ENCODE peak calls at places on chromosomes 7 and 10, in seven cellular contexts. T is mesenchymal stem cell, V is IMR-90, X is mesendoderm, U is H9, W is H1, E is trophoblast cell. S is an unnamed sample. For H3K79me1, the result is how much of the 10 kb centered on the place peaks cover.

GRCh38 chr10:95500097-95500496 is 61.1 kb downstream of the SORBS1 start:
- DNase-seq in E (no peak), W (no peak), T (no peak), V (no peak), X (no peak), U (no peak), S (no peak)

GRCh38 chr10:122139226-122139625 is 131.9 kb upstream of the BTBD16 start:
- DNase-seq in U (no peak), V (no peak), X (no peak), T (peak), E (no peak), W (no peak), S (no peak)

GRCh38 chr7:12269100-12269895 is 58.2 kb downstream of the TMEM106B start:
- DNase-seq in T (no peak), W (no peak), E (no peak), U (no peak), V (no peak), X (no peak), S (no peak)

GRCh38 chr10:17003151-17003550 is 126.5 kb downstream of the CUBN start:
- DNase-seq in U (no peak), X (peak), T (peak), V (peak), W (no peak), E (peak), S (no peak)

GRCh38 chr7:142697270-142697669 is 52.0 kb upstream of the PRSS1 start:
- DNase-seq in W (no peak), V (no peak), X (peak), T (no peak), U (no peak), E (peak), S (no peak)

GRCh38 chr10:13716161-13717071 is 129.7 kb downstream of the PRPF18 start:
- DNase-seq in U (no peak), W (no peak), E (no peak), T (peak), X (no peak), V (peak), S (no peak)

GRCh38 chr10:10782603-10783002 is 235.1 kb upstream of the CELF2 start:
- DNase-seq in E (no peak), T (peak), U (no peak), W (no peak), V (peak), X (no peak), S (no peak)

GRCh38 chr7:121420976-121421375 is 24.9 kb upstream of the FAM3C start:
- DNase-seq in T (no peak), W (no peak), V (no peak), U (no peak), E (peak), X (no peak), S (no peak)

GRCh38 chr10:121448768-121449456 is 149.3 kb downstream of the FGFR2 start:
- DNase-seq in E (no peak), W (no peak), U (no peak), T (no peak), X (no peak), V (no peak), S (no peak)

GRCh38 chr7:101923276-101923985 is 106.0 kb downstream of the CUX1 start:
- DNase-seq in W (no peak), T (no peak), U (no peak), X (peak), E (peak), V (peak), S (no peak)

GRCh38 chr10:13349776-13350274 is 1.7 kb upstream of the SEPHS1 start:
- DNase-seq in T (peak), W (peak), U (peak), E (peak), X (peak), V (peak), S (no peak)

GRCh38 chr7:128351296-128352123 is 7.8 kb upstream of the RBM28 start:
- DNase-seq in X (peak), U (peak), T (no peak), E (no peak), W (no peak), V (no peak), S (no peak)

GRCh38 chr10:24552346-24553016 is 171.2 kb downstream of the ARHGAP21 start:
- DNase-seq in T (no peak), U (peak), V (no peak), E (peak), X (peak), W (peak), S (no peak)

GRCh38 chr7:76278540-76278939 is 23.9 kb upstream of the HSPB1 start:
- DNase-seq in W (no peak), V (no peak), E (no peak), T (no peak), U (peak), X (peak), S (no peak)

GRCh38 chr10:44132361-44133289 is 252.3 kb downstream of the CXCL12 start:
- DNase-seq in T (no peak), U (no peak), V (no peak), W (no peak), E (no peak), X (no peak), S (no peak)

GRCh38 chr7:27603813-27604212 is 58.9 kb downstream of the HIBADH start:
- DNase-seq in E (no peak), W (no peak), U (no peak), X (peak), T (no peak), V (no peak), S (no peak)

GRCh38 chr7:119640326-119640725 is 632.6 kb upstream of the KCND2 start:
- DNase-seq in T (no peak), V (no peak), U (no peak), W (no peak), X (peak), E (peak), S (no peak)

GRCh38 chr10:99965700-99966099 is 44.0 kb downstream of the DNMBP start:
- DNase-seq in T (peak), E (peak), W (no peak), U (no peak), V (no peak), X (no peak), S (no peak)

GRCh38 chr10:12130237-12130872 is 878 bp downstream of the SEC61A2 start:
- DNase-seq in U (peak), E (peak), X (peak), V (peak), W (no peak), T (peak), S (peak)

GRCh38 chr10:32153931-32154330 is 97.7 kb upstream of the KIF5B start:
- DNase-seq in W (no peak), E (peak), X (no peak), V (no peak), U (no peak), T (no peak), S (no peak)

GRCh38 chr7:107961399-107961798 is 41.6 kb downstream of the LAMB1 start:
- DNase-seq in V (no peak), W (no peak), T (no peak), U (no peak), E (peak), X (no peak), S (no peak)

GRCh38 chr7:11319491-11320274 is 346.0 kb downstream of the PHF14 start:
- DNase-seq in U (no peak), W (no peak), T (peak), X (no peak), E (no peak), V (no peak), S (no peak)

GRCh38 chr7:153934629-153935028 is 117.6 kb upstream of the DPP6 start:
- DNase-seq in U (no peak), V (no peak), X (no peak), W (no peak), T (no peak), E (no peak), S (no peak)

GRCh38 chr10:24435374-24435773 is 226.4 kb downstream of the KIAA1217 start:
- DNase-seq in U (no peak), X (no peak), V (peak), T (peak), W (no peak), E (no peak), S (no peak)

GRCh38 chr10:121159670-121160069 is 308.5 kb downstream of the WDR11 start:
- DNase-seq in E (no peak), U (no peak), V (no peak), X (no peak), W (no peak), T (no peak), S (no peak)

GRCh38 chr7:127976722-127977121 is 54.5 kb downstream of the LRRC4 start:
- DNase-seq in T (no peak), U (no peak), E (no peak), W (no peak), V (no peak), X (no peak), S (peak)

GRCh38 chr7:128136215-128136597 is 104.9 kb upstream of the LEP start:
- DNase-seq in W (no peak), V (no peak), E (no peak), U (peak), T (no peak), X (peak), S (no peak)

GRCh38 chr7:90605055-90605454 is 8.9 kb downstream of the CDK14 start:
- DNase-seq in E (no peak), V (no peak), U (no peak), W (no peak), X (no peak), T (no peak), S (no peak)

GRCh38 chr10:28411648-28412047 is 108.8 kb upstream of the MPP7 start:
- DNase-seq in V (no peak), U (no peak), X (no peak), T (no peak), E (peak), W (no peak), S (no peak)

GRCh38 chr10:124551755-124552154 is 90.1 kb downstream of the LHPP start:
- DNase-seq in U (no peak), X (no peak), E (no peak), W (no peak), V (no peak), T (no peak), S (no peak)

GRCh38 chr10:45372251-45372951 is 1.6 kb upstream of the ALOX5 start:
- DNase-seq in X (no peak), W (no peak), T (no peak), U (no peak), V (no peak), E (no peak), S (no peak)

GRCh38 chr10:6010569-6010968 is 33.2 kb upstream of the IL15RA start:
- DNase-seq in W (no peak), E (no peak), X (no peak), V (no peak), U (no peak), T (no peak), S (no peak)

DNA sequence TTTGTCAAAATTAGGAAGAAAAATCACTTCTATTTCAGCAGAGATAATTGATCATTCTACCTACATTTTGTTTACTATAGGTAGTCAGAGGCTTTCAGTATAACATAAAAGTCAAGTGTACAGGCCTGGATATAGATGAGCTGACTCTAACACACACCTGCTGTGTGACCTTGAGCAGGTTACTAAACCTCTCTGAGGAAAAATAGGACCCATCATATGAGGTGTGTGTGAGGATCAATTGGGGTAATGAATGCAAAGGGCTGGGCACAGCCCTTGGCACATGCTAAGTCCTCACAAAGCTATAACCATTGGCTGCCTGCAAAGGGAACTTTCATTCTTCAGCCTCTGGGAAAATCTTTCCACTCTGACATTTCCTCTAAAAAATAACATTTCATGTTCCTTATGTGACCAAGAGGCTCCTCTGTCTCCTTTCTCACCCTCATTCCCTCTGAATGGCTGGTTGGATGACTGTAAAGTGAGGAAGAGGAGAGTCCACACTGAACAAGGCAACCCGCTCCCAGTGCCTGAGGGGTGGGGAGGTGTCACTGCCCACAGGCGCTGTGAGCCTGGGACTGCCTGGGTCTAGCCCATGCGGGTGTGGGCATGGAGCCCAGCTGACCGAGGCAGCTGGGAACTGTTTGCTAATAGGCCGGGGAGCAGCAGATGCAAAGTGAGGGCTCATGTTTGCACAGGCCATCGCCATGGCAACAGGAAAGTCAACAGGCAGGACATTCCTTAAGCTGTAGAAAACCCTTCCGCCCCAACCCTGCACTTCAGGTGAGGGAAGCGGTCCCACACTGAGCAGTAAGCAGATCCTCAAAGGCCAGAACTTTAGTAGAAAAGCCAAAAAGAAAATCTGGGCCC is 36.8 kb downstream of the MYOF start:
- DNase-seq in U (peak), T (peak), V (peak), X (peak), E (peak), W (peak), S (peak)
- H3K79me1 ChIP-seq in U (under half), T (under half), V (under half), X (under half), E (under half), W (under half), S (under half)

GRCh38 chr7:44307301-44307900 is 18.0 kb downstream of the CAMK2B start:
- DNase-seq in U (peak), W (no peak), E (no peak), X (peak), T (peak), V (peak), S (no peak)
- H3K27ac ChIP-seq in U (no peak), W (no peak), E (no peak), X (no peak), T (no peak), V (no peak), S (no peak)

GRCh38 chr10:117477961-117478670 is 64.4 kb upstream of the EMX2 start:
- DNase-seq in U (no peak), V (peak), E (peak), T (peak), X (peak), W (no peak), S (no peak)

GRCh38 chr10:117477241-117477947 is 65.2 kb upstream of the EMX2 start:
- DNase-seq in X (no peak), T (no peak), E (no peak), U (no peak), V (no peak), W (no peak), S (no peak)

GRCh38 chr10:117476716-117477115 is 65.8 kb upstream of the EMX2 start:
- DNase-seq in T (no peak), X (no peak), E (no peak), U (no peak), V (no peak), W (no peak), S (no peak)

GRCh38 chr10:117472872-117473271 is 69.7 kb upstream of the EMX2 start:
- DNase-seq in U (no peak), T (no peak), X (no peak), V (no peak), W (no peak), E (no peak), S (no peak)

DNA sequence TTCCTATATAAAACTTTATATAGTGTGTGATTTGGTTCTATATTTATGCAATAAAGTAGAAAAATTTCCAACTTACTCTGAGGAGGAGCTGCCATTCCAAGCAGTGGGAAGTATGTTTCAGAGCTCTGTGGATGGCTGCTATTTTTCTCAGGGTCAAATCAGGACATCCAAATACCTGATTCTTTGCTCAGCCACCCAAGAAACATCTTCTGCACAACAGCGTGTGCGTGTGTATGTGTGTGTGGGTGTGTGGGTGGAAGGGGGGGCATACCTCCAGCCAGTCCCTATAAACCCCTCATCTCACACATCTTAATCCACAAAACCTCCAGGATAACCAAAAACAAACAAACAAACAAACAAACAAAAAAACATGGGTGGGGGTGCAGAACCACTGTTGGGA is 66.3 kb upstream of the EMX2 start:
- DNase-seq in W (no peak), T (no peak), X (no peak), U (no peak), V (no peak), E (no peak), S (no peak)
- H3K18ac ChIP-seq in W (no peak), T (no peak), X (no peak), U (no peak), V (no peak), E (no peak), S (no peak)

DNA sequence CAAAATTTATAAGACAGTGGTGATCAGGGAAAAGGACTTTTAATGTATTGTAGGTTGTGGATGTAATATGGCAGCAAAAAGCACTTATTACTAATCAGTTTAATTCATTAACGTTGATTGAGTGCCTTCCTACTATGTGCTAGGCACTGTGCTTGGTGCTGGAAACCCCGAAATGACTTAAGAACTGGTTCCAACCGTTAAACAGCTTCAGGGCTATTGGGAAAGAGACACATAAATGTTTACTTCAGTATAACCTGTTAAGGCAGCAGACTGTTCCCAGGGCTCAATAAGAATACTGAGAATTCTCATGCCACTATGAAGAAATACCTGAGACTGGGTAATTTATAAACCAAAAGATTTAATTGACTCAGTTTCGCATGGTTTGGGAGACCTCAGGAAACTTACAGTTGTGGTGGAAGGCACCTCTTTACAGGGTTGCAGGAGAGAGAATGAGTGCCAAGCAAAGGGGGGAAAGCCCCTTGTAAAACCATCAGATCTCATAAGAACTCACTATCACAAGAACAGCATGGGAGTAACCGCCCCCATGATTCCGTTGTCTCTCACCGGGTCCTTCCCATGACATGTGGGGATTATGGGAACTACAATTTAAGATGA is 1.1 kb upstream of the SLC25A13 start:
- DNase-seq in T (no peak), W (no peak), E (no peak), X (no peak), V (no peak), U (no peak), S (no peak)
- H3K79me1 ChIP-seq in T (under half), W (under half), E (under half), X (under half), V (under half), U (under half), S (under half)